ENCODE peak calls at places on chromosomes 16 and 17, in six cellular contexts. U is GM12878, S is HCT116, H is HepG2, E is K562, D is SK-N-SH. L is an unnamed sample.

GRCh38 chr17:63688396-63689020 is 11.4 kb downstream of the LIMD2 start:
- DNase-seq in D (no peak), E (no peak), H (no peak), U (no peak), S (no peak), L (no peak)

GRCh38 chr16:65744401-65744800 is 622.1 kb upstream of the CDH5 start:
- DNase-seq in S (no peak), E (no peak), D (no peak), H (no peak), U (no peak), L (no peak)

GRCh38 chr16:51508813-51509212 is 357.7 kb upstream of the SALL1 start:
- DNase-seq in S (no peak), H (no peak), D (no peak), E (no peak), U (no peak), L (no peak)

GRCh38 chr17:55089955-55090573 is 121.5 kb downstream of the STXBP4 start:
- DNase-seq in H (peak), S (peak), E (peak), D (no peak), U (peak), L (no peak)

GRCh38 chr17:49358638-49359247 is 3.3 kb downstream of the ZNF652 start:
- DNase-seq in S (no peak), D (no peak), E (peak), U (peak), H (no peak), L (no peak)

GRCh38 chr16:50594332-50595260 is 46.4 kb downstream of the NKD1 start:
- DNase-seq in E (no peak), S (no peak), H (no peak), D (no peak), U (no peak), L (no peak)

GRCh38 chr16:19898924-19899604 is 14.4 kb upstream of the GPRC5B start:
- DNase-seq in H (peak), D (peak), S (peak), E (peak), U (no peak), L (peak)

GRCh38 chr17:76370261-76370993 is 14.0 kb upstream of the SPHK1 start:
- DNase-seq in S (no peak), H (no peak), E (peak), D (peak), U (no peak), L (no peak)

GRCh38 chr16:28019218-28019617 is 44.3 kb downstream of the GSG1L start:
- DNase-seq in E (no peak), S (no peak), U (no peak), H (no peak), D (no peak), L (no peak)

GRCh38 chr17:81037783-81038733 is 3.1 kb downstream of the BAIAP2 start:
- DNase-seq in E (no peak), H (no peak), D (no peak), U (no peak), S (no peak), L (no peak)

GRCh38 chr16:25914357-25914962 is 222.7 kb downstream of the HS3ST4 start:
- DNase-seq in D (no peak), E (no peak), S (no peak), H (no peak), U (no peak), L (no peak)

GRCh38 chr17:6101706-6102105 is 31.5 kb downstream of the WSCD1 start:
- DNase-seq in E (no peak), S (no peak), H (no peak), D (no peak), U (no peak), L (no peak)

GRCh38 chr17:69223809-69224208 is 4.8 kb downstream of the ABCA10 start:
- DNase-seq in S (no peak), U (peak), D (no peak), H (peak), E (no peak), L (no peak)

GRCh38 chr16:55528974-55529373 is 20.1 kb downstream of the LPCAT2 start:
- DNase-seq in D (no peak), S (no peak), U (no peak), H (no peak), E (no peak), L (no peak)

GRCh38 chr16:79658301-79659001 is 57.9 kb upstream of the MAF start:
- DNase-seq in S (no peak), E (peak), U (no peak), H (peak), D (no peak), L (peak)

GRCh38 chr16:83533193-83533592 is 274.6 kb upstream of the HSBP1 start:
- DNase-seq in H (no peak), E (no peak), D (no peak), S (no peak), U (no peak), L (no peak)

GRCh38 chr17:81412490-81413093 is 17.3 kb downstream of the BAHCC1 start:
- DNase-seq in H (no peak), E (peak), D (no peak), S (no peak), U (no peak), L (no peak)

GRCh38 chr17:73247728-73248127 is 14.0 kb downstream of the CPSF4L start:
- DNase-seq in H (no peak), U (no peak), S (no peak), E (no peak), D (no peak), L (no peak)

GRCh38 chr17:45584092-45585036 is 93.8 kb upstream of the PLEKHM1 start:
- DNase-seq in E (peak), D (peak), U (no peak), H (peak), S (peak), L (no peak)

GRCh38 chr16:17359778-17360177 is 111.0 kb downstream of the XYLT1 start:
- DNase-seq in S (no peak), D (peak), E (no peak), H (no peak), U (no peak), L (no peak)

GRCh38 chr17:65198653-65199382 is 61.6 kb downstream of the RGS9 start:
- DNase-seq in U (peak), E (peak), S (peak), H (peak), D (peak), L (peak)

GRCh38 chr17:2122641-2123302 is 67.9 kb downstream of the HIC1 start:
- DNase-seq in S (no peak), D (peak), H (no peak), E (no peak), U (no peak), L (no peak)

GRCh38 chr16:30084096-30084815 is 7.5 kb downstream of the TBX6 start:
- DNase-seq in E (no peak), S (no peak), H (no peak), D (no peak), U (no peak), L (no peak)

GRCh38 chr16:30083216-30084055 is 7.6 kb downstream of the PPP4C start:
- DNase-seq in U (no peak), S (no peak), D (no peak), H (no peak), E (no peak), L (no peak)

GRCh38 chr16:30084816-30085159 is 6.9 kb downstream of the TBX6 start:
- DNase-seq in H (no peak), E (no peak), S (no peak), U (no peak), D (no peak), L (no peak)

GRCh38 chr16:30085247-30085646 is 6.5 kb downstream of the TBX6 start:
- DNase-seq in D (peak), U (no peak), H (no peak), S (no peak), E (no peak), L (no peak)

GRCh38 chr16:30082545-30083090 is 6.8 kb downstream of the PPP4C start:
- DNase-seq in E (no peak), H (no peak), U (no peak), D (no peak), S (no peak), L (no peak)
- TF ChIP-seq CTCF in E (no peak), H (peak), U (no peak), D (peak), S (peak), L (no peak)

GRCh38 chr16:80990978-80991377 is 15.7 kb downstream of the CMC2 start:
- DNase-seq in H (no peak), S (no peak), U (no peak), E (no peak), D (no peak), L (no peak)

GRCh38 chr16:80986557-80986956 is 20.1 kb downstream of the CMC2 start:
- DNase-seq in S (no peak), E (peak), U (no peak), D (no peak), H (no peak), L (no peak)

GRCh38 chr16:80990577-80990976 is 16.1 kb downstream of the CMC2 start:
- DNase-seq in D (no peak), U (no peak), S (no peak), H (no peak), E (no peak), L (no peak)

GRCh38 chr16:80989801-80990200 is 16.9 kb downstream of the CMC2 start:
- DNase-seq in E (no peak), H (no peak), S (no peak), U (no peak), D (no peak), L (no peak)

DNA sequence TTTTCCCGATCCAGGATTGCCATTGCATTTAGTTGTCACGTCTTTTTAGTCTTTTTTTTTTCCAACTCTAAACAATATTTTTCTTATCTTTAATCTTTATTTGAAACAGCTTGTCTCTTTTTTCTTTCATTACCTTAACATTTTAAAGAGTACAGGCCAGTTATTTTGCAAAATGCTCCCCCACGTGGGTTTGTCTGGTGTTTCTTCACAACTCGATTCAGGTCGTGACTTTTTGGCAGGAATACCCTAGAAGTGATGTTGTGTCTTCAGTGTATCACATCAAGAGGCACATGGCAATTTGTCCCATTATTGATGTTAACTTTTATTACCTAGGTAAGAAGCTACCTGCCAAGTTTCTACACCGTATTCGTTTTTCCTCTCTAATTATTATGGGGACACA is 17.9 kb downstream of the CMC2 start:
- DNase-seq in D (no peak), S (no peak), E (no peak), H (no peak), U (no peak), L (no peak)
- TF ChIP-seq SIN3A in D (no peak), S (no peak), E (no peak), H (no peak), U (no peak), L (no peak)

DNA sequence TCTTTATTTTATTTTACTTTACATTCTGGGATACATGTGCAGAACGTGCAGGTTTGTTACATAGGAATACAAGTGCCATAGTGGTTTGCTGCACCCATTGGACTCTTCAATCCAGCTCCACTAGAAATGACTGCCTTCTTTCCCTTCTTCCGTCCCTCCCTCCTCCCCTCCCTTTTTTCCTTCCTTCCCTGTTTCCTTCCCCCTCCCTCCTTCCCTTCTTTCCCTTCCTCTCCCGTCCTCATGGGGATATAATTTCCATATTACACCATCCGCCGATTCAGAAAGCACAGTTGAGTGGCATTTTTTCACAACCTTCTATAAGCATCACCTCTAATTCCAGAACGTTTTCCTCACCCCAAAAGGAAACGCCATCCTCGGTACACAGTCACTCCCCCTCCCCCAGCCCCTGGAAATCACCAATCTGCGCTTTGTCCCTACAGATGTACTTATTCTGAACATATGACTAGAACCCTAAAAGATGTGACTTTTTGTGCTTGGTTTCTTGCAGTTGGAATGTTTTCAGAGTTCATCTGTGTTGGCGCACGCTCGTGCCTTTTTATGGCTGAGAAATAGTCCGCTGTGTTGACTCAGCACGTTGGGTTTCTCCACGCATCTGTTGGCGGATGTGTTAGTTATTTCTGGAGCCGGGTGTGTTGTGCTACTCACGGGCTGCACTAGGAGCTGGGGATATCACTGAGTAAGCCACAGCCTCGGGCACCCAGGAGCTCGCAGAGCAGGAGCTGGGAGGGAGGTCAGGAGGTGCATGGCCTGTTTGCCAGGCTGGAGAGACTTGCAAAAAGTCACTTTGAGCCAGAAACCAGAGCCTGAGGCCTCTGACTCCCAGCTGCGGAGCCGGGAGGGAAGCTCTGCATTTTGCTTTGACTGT is 336.4 kb downstream of the SEC14L1 start:
- DNase-seq in H (no peak), E (no peak), D (peak), U (no peak), S (no peak), L (no peak)
- TF ChIP-seq REST in H (no peak), E (no peak), D (peak), U (no peak), S (no peak), L (no peak)

GRCh38 chr17:82490512-82491195 is 28.9 kb upstream of the FOXK2 start:
- DNase-seq in U (no peak), D (no peak), S (no peak), E (no peak), H (no peak), L (no peak)
- TF ChIP-seq CTCF in U (no peak), D (no peak), S (no peak), E (peak), H (peak), L (no peak)

GRCh38 chr16:53080345-53081031 is 25.7 kb downstream of the CHD9 start:
- DNase-seq in U (no peak), S (no peak), H (no peak), E (no peak), D (peak), L (no peak)
- TF ChIP-seq SIN3A in U (no peak), S (no peak), H (no peak), E (no peak), D (peak), L (no peak)

GRCh38 chr16:3858809-3859208 is 21.7 kb downstream of the CREBBP start:
- DNase-seq in D (no peak), H (no peak), E (no peak), U (no peak), S (no peak), L (no peak)

GRCh38 chr16:3859875-3860274 is 20.6 kb downstream of the CREBBP start:
- DNase-seq in U (no peak), D (no peak), H (no peak), E (no peak), S (no peak), L (no peak)

GRCh38 chr16:3856367-3857141 is 24.0 kb downstream of the CREBBP start:
- DNase-seq in S (no peak), U (no peak), D (no peak), H (no peak), E (no peak), L (no peak)

GRCh38 chr16:3855142-3855541 is 25.4 kb downstream of the CREBBP start:
- DNase-seq in H (no peak), E (no peak), S (no peak), D (no peak), U (no peak), L (no peak)

DNA sequence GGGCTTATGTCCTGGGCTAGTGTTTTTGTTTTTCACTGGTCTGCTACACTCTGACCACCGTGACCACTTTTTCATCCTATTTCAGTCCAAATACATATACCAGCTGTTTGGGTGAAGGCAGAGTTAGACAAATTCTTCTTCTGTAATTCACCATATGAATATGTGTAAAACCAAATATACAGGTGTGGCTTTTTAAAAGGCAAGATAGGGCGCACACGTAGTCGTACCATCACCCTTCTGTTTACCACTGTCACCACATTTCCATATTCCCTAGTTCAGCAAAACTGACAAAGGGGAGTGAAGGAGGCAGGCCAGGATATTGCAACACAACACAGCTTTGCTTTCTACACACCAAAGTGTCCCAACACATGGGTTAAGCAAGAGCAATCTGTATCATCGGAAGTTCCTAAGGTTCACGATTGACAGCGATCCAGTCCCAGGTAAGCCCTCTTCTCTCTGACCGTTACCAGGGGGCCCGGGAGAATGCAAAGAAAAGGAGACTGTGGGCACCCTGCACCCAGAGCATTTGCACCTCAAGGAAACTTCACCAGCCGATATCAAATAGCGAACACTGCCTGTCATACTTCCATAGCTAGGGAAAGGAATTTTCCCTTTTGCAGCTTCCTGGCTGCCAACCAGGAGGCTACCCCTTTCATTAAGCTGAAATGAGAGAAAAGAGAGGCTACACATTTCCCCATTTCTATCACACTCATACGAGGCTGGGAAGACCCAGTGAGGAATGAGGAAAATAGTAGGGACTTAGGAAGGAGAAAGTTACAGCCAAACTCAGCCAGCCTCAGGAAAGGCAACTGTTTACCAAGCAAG is 23.1 kb downstream of the CREBBP start:
- DNase-seq in U (peak), S (no peak), H (peak), E (no peak), D (no peak), L (no peak)
- TF ChIP-seq REST in U (no peak), S (no peak), H (no peak), E (no peak), D (no peak), L (no peak)

DNA sequence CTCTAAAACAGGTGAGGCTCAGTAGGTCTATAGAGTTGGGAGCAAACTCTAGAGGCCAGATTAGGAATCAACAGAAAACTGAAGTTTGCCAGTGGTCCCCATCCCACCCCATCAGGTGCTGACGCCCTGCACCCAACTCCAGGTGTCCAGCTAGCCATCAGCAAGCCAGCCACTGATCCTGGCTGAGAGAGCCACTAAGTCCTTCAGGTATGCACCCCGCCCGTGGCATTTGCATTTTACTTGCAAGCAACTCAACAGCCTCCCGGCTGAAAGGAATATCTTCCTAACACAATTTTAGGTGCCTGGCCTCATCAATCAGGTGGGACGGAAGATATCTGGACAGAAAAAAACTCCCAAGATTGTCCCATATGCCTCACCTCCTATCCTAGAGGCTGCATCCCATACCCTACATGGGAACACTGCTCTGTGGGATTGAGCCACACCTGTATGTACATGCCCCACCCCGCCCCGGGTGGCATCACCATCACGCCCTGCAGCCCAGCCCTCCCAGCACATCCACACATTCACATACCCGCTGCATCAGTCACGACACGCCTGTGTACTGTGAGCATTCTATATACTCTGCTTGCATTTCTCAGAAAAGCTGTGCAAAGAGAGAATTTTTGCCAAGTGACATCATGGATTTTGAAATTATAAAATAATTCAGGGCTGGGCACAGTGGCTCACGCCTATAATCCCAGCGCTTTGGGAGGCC is 8.3 kb downstream of the OTOP3 start:
- DNase-seq in H (no peak), D (no peak), U (no peak), S (no peak), E (no peak), L (no peak)
- TF ChIP-seq CTCF in H (no peak), D (no peak), U (no peak), S (no peak), E (no peak), L (no peak)

GRCh38 chr17:18958611-18959010 is 6.6 kb downstream of the SLC5A10 start:
- DNase-seq in D (no peak), S (no peak), U (no peak), H (no peak), E (no peak), L (no peak)
- TF ChIP-seq SIN3A in D (no peak), S (no peak), U (no peak), H (no peak), E (no peak), L (no peak)